ENCODE peak calls at places on chromosomes 3 and 15, in seven cellular contexts. V is fibroblast of lung, D is psoas muscle, F is A549, A is astrocyte, X is left lung, H is heart right ventricle. R is an unnamed sample. For H3K9me3, the result is how much of the 10 kb centered on the place peaks cover.

GRCh38 chr3:196202516-196202970 is 8.7 kb downstream of the ZDHHC19 start:
- DNase-seq in V (peak), D (peak), F (no peak), A (peak), X (peak), H (peak), R (no peak)

GRCh38 chr3:18439281-18439680 is 14.1 kb upstream of the SATB1 start:
- DNase-seq in V (no peak), D (no peak), F (no peak), A (no peak), X (no peak), H (no peak), R (no peak)

GRCh38 chr15:62649793-62650420 is 392.6 kb upstream of the TPM1 start:
- DNase-seq in V (peak), D (no peak), F (no peak), A (peak), X (peak), H (no peak), R (no peak)

GRCh38 chr15:53837263-53837662 is 77.8 kb upstream of the WDR72 start:
- DNase-seq in V (no peak), D (no peak), F (no peak), A (no peak), X (peak), H (no peak), R (no peak)

GRCh38 chr3:159760056-159760455 is 228.6 kb upstream of the IL12A start:
- DNase-seq in V (no peak), D (no peak), F (no peak), A (no peak), X (no peak), H (no peak), R (no peak)

GRCh38 chr3:15471861-15472260 is 44.5 kb downstream of the EAF1 start:
- DNase-seq in V (no peak), D (no peak), F (no peak), A (no peak), X (no peak), H (no peak), R (no peak)

GRCh38 chr15:78000089-78000926 is 77.2 kb downstream of the TBC1D2B start:
- DNase-seq in V (peak), D (peak), F (peak), A (peak), X (peak), H (peak), R (peak)

GRCh38 chr15:88604381-88604951 is 16.7 kb upstream of the AEN start:
- DNase-seq in V (no peak), D (no peak), F (no peak), A (no peak), X (no peak), H (no peak), R (no peak)

GRCh38 chr3:153379516-153379915 is 217.5 kb downstream of the RAP2B start:
- DNase-seq in V (no peak), D (no peak), F (no peak), A (peak), X (no peak), H (no peak), R (no peak)

GRCh38 chr3:152175576-152175883 is 93.2 kb upstream of the MBNL1 start:
- DNase-seq in V (peak), D (no peak), F (no peak), A (peak), X (no peak), H (no peak), R (no peak)

GRCh38 chr15:81914734-81915234 is 131.0 kb downstream of the MEX3B start:
- DNase-seq in V (peak), D (peak), F (no peak), A (no peak), X (no peak), H (peak), R (no peak)

GRCh38 chr3:105656607-105657504 is 212.0 kb downstream of the CBLB start:
- DNase-seq in V (no peak), D (no peak), F (no peak), A (no peak), X (no peak), H (no peak), R (no peak)

GRCh38 chr15:49145651-49146609 is 9.5 kb downstream of the COPS2 start:
- DNase-seq in V (peak), D (no peak), F (peak), A (peak), X (no peak), H (no peak), R (no peak)

GRCh38 chr15:90184119-90184785 is 16.9 kb upstream of the SEMA4B start:
- DNase-seq in V (peak), D (peak), F (peak), A (peak), X (no peak), H (peak), R (no peak)

GRCh38 chr15:92578096-92578835 is 77.3 kb downstream of the FAM174B start:
- DNase-seq in V (no peak), D (no peak), F (no peak), A (no peak), X (no peak), H (no peak), R (no peak)

DNA sequence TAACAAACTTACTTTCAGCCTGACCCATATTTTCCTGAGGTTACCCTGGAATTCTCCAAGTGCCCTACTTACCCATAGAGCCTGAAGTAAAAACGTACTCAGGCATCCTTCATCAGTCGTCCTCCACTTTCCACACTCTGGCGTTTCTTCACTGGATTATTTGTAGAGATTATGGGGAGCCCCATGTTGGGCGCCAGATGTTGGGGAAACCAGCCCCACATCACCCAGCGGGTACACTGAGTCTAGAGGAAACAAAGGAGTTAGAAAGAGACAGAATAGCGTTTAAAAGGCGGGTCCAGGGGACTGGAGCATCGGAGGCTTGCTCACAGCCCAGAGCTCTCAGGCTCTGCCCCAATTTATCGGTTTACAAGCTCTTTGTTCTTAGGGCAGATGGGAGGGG is 9.7 kb upstream of the SLC28A2 start:
- DNase-seq in V (peak), D (no peak), F (no peak), A (peak), X (no peak), H (no peak), R (no peak)
- H3K9me3 ChIP-seq in V (under half), D (half or more), F (under half), A (under half), X (half or more), H (under half), R (under half)

GRCh38 chr3:58874795-58875194 is 175.0 kb downstream of the CFAP20DC start:
- DNase-seq in V (peak), D (no peak), F (no peak), A (peak), X (no peak), H (no peak), R (no peak)
- H3K9me3 ChIP-seq in V (under half), D (under half), F (under half), A (under half), X (under half), H (under half), R (under half)

DNA sequence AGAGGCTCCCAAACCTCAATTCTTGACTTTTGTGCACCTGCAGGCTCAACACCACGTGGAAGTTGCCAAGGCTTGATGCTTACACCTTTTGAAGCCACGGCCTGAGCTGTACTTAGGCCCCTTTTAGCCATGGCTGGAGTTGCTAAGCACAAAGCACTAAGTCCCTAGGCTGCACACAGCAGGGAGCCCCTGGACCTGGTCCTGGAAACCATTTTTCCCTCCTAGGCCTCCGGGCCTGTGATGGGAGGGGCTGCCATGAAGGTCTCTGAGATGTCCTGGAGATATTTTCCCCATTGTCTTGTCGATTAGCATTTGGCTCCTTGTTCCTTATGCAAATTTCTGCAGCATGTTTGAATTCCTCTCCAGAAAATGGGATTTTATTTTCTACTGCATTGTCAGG is 247.1 kb upstream of the ARPP21 start:
- DNase-seq in V (no peak), D (no peak), F (no peak), A (no peak), X (no peak), H (no peak), R (no peak)
- H3K9me3 ChIP-seq in V (under half), D (under half), F (under half), A (under half), X (under half), H (under half), R (under half)

DNA sequence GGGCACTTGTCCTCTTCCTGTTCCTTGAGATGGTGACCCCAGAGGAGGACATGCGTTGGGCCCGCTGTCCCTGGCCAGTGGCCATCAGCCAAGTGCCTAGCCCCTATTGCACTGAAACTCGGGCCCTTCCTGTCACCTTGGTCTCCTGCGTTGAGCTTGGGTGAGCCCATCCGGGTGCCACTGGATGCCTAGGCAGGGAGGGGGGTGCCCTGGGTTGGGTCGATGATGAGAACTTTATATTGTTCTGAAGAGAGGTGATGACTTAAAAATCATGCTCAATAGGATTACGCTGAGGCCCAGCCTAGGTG is 221.8 kb downstream of the SNRPN start:
- DNase-seq in V (no peak), D (peak), F (no peak), A (no peak), X (no peak), H (peak), R (peak)
- H3K9me3 ChIP-seq in V (under half), D (under half), F (under half), A (under half), X (half or more), H (under half), R (under half)

GRCh38 chr15:47872869-47873301 is 155.6 kb downstream of the SEMA6D start:
- DNase-seq in V (no peak), D (no peak), F (no peak), A (no peak), X (no peak), H (no peak), R (no peak)
- H3K9me3 ChIP-seq in V (under half), D (under half), F (under half), A (under half), X (under half), H (under half), R (under half)

DNA sequence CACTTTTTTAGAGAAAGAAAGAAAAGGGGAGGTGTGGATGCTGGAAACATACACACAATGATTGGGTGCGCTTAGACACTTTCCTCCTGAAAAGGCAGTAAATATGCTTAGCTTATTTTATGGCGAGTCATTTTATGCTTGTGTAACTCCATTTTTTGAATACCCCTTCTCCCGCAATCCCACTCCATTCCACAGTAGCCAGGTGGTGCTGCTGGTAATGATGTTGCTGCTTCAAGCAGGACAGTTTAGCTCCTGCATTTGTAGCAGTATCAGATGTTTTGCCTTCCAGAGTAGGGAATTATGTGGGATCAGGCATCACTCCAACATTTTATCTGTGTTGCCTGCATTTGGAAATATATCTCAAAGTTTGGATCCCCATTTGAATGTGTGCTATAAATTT is 302.1 kb upstream of the SGO1 start:
- DNase-seq in V (no peak), D (no peak), F (no peak), A (peak), X (no peak), H (no peak), R (no peak)
- H3K9me3 ChIP-seq in V (under half), D (under half), F (under half), A (under half), X (under half), H (under half), R (under half)

GRCh38 chr15:46710561-46710960 is 1006.7 kb upstream of the SEMA6D start:
- DNase-seq in V (no peak), D (no peak), F (no peak), A (no peak), X (no peak), H (no peak), R (no peak)

GRCh38 chr15:46709461-46709860 is 1007.8 kb upstream of the SEMA6D start:
- DNase-seq in V (no peak), D (no peak), F (no peak), A (no peak), X (no peak), H (no peak), R (no peak)

GRCh38 chr15:46713045-46713444 is 1004.3 kb upstream of the SEMA6D start:
- DNase-seq in V (no peak), D (no peak), F (no peak), A (no peak), X (no peak), H (no peak), R (no peak)

GRCh38 chr15:46714959-46715358 is 1002.3 kb upstream of the SEMA6D start:
- DNase-seq in V (no peak), D (no peak), F (no peak), A (no peak), X (no peak), H (no peak), R (no peak)
- H3K9me3 ChIP-seq in V (under half), D (under half), F (under half), A (under half), X (under half), H (under half), R (under half)

DNA sequence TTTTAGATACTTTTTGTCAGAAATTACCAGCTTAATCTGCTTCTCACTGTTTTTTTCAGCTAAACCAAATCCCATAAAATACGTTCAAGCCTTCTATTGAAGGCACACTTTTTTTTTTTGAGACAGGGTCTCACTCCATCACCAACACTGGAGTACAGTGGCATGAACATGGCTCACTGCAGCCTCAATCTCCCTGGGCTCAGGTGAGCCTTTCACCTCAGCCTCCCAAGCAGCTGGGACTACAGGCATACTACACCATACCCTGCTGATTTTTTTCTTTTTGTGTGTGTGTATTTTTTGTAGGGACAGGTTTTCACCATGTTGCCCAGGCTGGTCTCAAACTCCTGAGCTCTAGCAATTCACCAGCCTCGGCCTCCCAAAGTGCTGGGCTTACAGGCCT is 3.7 kb downstream of the RAF1 start:
- DNase-seq in V (no peak), D (no peak), F (no peak), A (no peak), X (no peak), H (no peak), R (no peak)
- H3K9me3 ChIP-seq in V (under half), D (under half), F (under half), A (under half), X (under half), H (under half), R (under half)

DNA sequence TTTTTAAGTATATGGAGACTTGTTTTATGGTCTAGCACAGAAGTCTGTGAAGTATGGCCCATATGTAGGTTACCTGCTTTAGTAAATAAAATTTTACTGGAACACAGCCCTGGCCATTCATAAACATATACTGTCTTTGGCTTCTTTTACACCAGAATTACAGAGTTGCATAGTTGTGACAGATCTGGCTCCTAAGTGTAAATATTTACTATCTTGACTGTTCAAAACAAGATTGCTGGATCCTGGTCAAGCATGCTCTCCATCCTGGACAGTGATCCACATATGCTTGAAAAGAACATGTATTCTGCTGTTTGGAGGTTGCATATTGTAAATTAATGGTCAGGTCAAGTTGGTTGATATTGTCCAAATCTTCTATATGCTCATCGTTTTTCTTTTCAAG is 57.9 kb downstream of the STT3B start:
- DNase-seq in V (no peak), D (no peak), F (no peak), A (no peak), X (no peak), H (no peak), R (no peak)
- H3K9me3 ChIP-seq in V (under half), D (under half), F (under half), A (under half), X (under half), H (under half), R (under half)

R was measured in T-helper 17 cell.